ENCODE peak calls at places on chromosomes 7 and 10, in four cellular contexts. L, T, W and V are unnamed samples.

GRCh38 chr7:96250776-96251361 is 71.0 kb downstream of the SLC25A13 start:
- DNase-seq in L (no peak), T (no peak), W (no peak), V (no peak)

GRCh38 chr10:62258926-62259325 is 9.7 kb downstream of the RTKN2 start:
- DNase-seq in L (peak; percentile 59), T (no peak), W (no peak), V (no peak)

GRCh38 chr7:51471199-51472016 is 154.8 kb upstream of the COBL start:
- DNase-seq in L (no peak), T (no peak), W (peak; percentile 35), V (no peak)

GRCh38 chr7:141649865-141650499 is 52.0 kb downstream of the DENND11 start:
- DNase-seq in L (peak; percentile 83), T (peak; percentile 77), W (peak; percentile 62), V (peak; percentile 93)

GRCh38 chr7:34121366-34121765 is 216.0 kb downstream of the BMPER start:
- DNase-seq in L (no peak), T (no peak), W (no peak), V (no peak)

GRCh38 chr7:144452064-144452463 is 48.6 kb upstream of the NOBOX start:
- DNase-seq in L (no peak), T (no peak), W (no peak), V (no peak)

GRCh38 chr7:17521437-17521836 is 223.0 kb downstream of the AHR start:
- DNase-seq in L (peak; percentile 60), T (peak; percentile 76), W (no peak), V (peak; percentile 34)

GRCh38 chr10:102721954-102722353 is 7.5 kb downstream of the SFXN2 start:
- DNase-seq in L (no peak), T (no peak), W (no peak), V (no peak)

GRCh38 chr10:63281967-63282366 is 148.8 kb downstream of the NRBF2 start:
- DNase-seq in L (no peak), T (no peak), W (no peak), V (no peak)

GRCh38 chr10:45063605-45064231 is 63.0 kb downstream of the ZNF22 start:
- DNase-seq in L (no peak), T (no peak), W (no peak), V (no peak)

GRCh38 chr7:157488966-157489365 is 152.2 kb downstream of the DNAJB6 start:
- DNase-seq in L (no peak), T (no peak), W (no peak), V (peak; percentile 26)

GRCh38 chr7:229184-229964 is 37.0 kb downstream of the FAM20C start:
- DNase-seq in L (no peak), T (peak; percentile 98), W (no peak), V (peak; percentile 98)

GRCh38 chr7:19491821-19492452 is 216.9 kb downstream of the POLR1F start:
- DNase-seq in L (peak; percentile 66), T (peak; percentile 10), W (no peak), V (peak; percentile 39)

GRCh38 chr10:499991-500390 is 189.5 kb downstream of the DIP2C start:
- DNase-seq in L (no peak), T (no peak), W (no peak), V (no peak)

GRCh38 chr10:91617073-91617580 is 15.7 kb downstream of the PPP1R3C start:
- DNase-seq in L (peak; percentile 83), T (peak; percentile 93), W (no peak), V (no peak)

GRCh38 chr7:32318300-32319018 is 171.7 kb downstream of the LSM5 start:
- DNase-seq in L (no peak), T (no peak), W (no peak), V (no peak)

GRCh38 chr10:28217848-28218247 is 85.0 kb downstream of the MPP7 start:
- DNase-seq in L (peak; percentile 79), T (peak; percentile 97), W (no peak), V (no peak)

GRCh38 chr10:102069066-102069465 is 3.9 kb downstream of the HPS6 start:
- DNase-seq in L (no peak), T (no peak), W (no peak), V (no peak)

GRCh38 chr10:33506838-33507661 is 172.6 kb upstream of the NRP1 start:
- DNase-seq in L (no peak), T (peak; percentile 57), W (no peak), V (no peak)

GRCh38 chr10:98446121-98446655 is 547 bp downstream of the HPS1 start:
- DNase-seq in L (no peak), T (peak; percentile 20), W (peak; percentile 30), V (peak; percentile 94)

GRCh38 chr10:103238506-103239252 is 7.0 kb upstream of the RPEL1 start:
- DNase-seq in L (peak; percentile 94), T (peak; percentile 34), W (no peak), V (peak; percentile 88)

GRCh38 chr10:129761166-129761565 is 202.9 kb downstream of the EBF3 start:
- DNase-seq in L (no peak), T (no peak), W (no peak), V (peak; percentile 23)

GRCh38 chr10:90968448-90969086 is 47.7 kb upstream of the ANKRD1 start:
- DNase-seq in L (peak; percentile 82), T (peak; percentile 97), W (no peak), V (peak; percentile 82)

GRCh38 chr7:21076054-21076453 is 289.4 kb upstream of the SP8 start:
- DNase-seq in L (no peak), T (no peak), W (no peak), V (no peak)

GRCh38 chr10:60048146-60048545 is 141.8 kb upstream of the CCDC6 start:
- DNase-seq in L (peak; percentile 87), T (peak; percentile 42), W (peak; percentile 47), V (peak; percentile 31)

GRCh38 chr7:99359465-99360154 is 14.9 kb upstream of the ARPC1B start:
- DNase-seq in L (no peak), T (no peak), W (no peak), V (no peak)

GRCh38 chr7:157678503-157678902 is 341.7 kb downstream of the DNAJB6 start:
- DNase-seq in L (no peak), T (no peak), W (no peak), V (no peak)

GRCh38 chr10:114577133-114577532 is 80.9 kb downstream of the ABLIM1 start:
- DNase-seq in L (peak; percentile 49), T (peak; percentile 85), W (no peak), V (peak; percentile 26)

GRCh38 chr7:139121-139520 is 53.2 kb upstream of the FAM20C start:
- DNase-seq in L (no peak), T (no peak), W (no peak), V (peak; percentile 64)

GRCh38 chr10:77724820-77725219 is 87.2 kb upstream of the KCNMA1 start:
- DNase-seq in L (no peak), T (no peak), W (no peak), V (no peak)

GRCh38 chr10:84944187-84944586 is 615.8 kb downstream of the CCSER2 start:
- DNase-seq in L (no peak), T (no peak), W (no peak), V (no peak)

GRCh38 chr7:87628780-87629569 is 777 bp downstream of the RUNDC3B start:
- DNase-seq in L (no peak), T (no peak), W (no peak), V (peak; percentile 29)

GRCh38 chr7:2170576-2171521 is 61.9 kb downstream of the MAD1L1 start:
- DNase-seq in L (no peak), T (no peak), W (no peak), V (peak; percentile 55)

GRCh38 chr7:48875300-48875916 is 48.9 kb upstream of the CDC14C start:
- DNase-seq in L (peak; percentile 72), T (peak; percentile 6), W (peak; percentile 39), V (no peak)

GRCh38 chr10:54853883-54854282 is 52.9 kb upstream of the PCDH15 start:
- DNase-seq in L (no peak), T (no peak), W (no peak), V (no peak)

GRCh38 chr7:1842321-1843221 is 172.5 kb downstream of the ELFN1 start:
- DNase-seq in L (no peak), T (no peak), W (no peak), V (peak; percentile 73)

DNA sequence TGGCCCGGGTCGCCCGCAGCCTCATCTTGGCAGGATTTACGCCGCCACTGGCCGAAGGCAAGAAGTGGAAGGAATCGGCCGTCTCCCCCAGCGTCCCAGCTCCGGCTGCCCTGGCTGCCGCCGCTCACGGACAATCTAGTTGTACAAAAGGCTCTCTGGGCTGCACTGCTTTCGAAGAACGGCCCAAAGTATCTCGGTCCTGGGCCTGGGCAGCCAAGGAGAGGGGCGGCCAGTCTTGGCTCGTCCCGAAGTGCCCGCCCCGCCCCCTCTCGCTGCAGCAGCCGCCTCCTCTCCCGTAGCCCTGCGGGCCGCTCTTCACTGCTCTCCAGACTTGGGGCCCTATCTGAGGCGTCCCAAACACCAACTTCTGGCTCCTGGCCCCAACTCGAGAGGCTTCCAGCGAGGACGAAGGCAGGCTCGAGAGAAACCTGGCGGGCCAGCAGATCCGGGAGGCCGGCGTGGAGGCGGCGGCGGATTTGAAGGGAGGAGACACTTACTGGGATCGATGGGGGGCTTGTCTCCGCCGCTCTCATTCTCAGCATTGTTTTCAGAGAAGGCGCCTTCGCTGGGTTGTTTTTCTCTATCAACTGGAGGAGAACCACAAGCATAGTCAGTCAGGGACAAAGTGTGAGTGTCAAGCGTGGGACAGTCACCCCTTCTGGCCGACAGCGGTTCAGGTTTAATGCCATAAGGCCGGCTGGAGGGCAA is 802 bp downstream of the HOXA9 start:
- DNase-seq in L (peak; percentile 39), T (no peak), W (no peak), V (peak; percentile 92)
- H3K4me3 ChIP-seq in L (peak overlapping the region; percentile 84), T (no peak overlapping the region), W (no peak overlapping the region), V (peak overlapping the region; percentile 75)

GRCh38 chr7:23287612-23288011 is 11.5 kb upstream of the MALSU1 start:
- DNase-seq in L (no peak), T (no peak), W (no peak), V (no peak)
- H2AFZ ChIP-seq in L (no peak overlapping the region), T (no peak overlapping the region), W (peak overlapping the region; percentile 10), V (no peak overlapping the region)

DNA sequence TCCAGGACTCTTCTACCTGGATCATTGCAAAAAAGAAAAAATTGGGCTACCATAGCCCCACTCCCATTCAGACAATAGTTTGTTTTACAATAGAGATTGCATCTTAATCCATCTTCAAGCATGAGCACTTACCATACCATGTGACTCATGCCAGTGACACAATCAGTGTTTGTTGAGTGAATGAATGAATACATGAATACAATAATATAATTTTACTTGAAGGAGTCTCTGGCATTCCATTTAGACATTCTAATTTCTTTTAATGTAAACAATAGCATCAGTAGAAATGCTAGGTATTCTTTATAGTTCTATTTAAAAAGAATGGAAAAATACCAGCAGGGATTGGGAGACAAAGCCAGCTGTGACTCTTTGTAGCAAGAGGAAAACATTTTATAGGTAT is 141.6 kb upstream of the AKR1E2 start:
- DNase-seq in L (peak; percentile 77), T (peak; percentile 59), W (no peak), V (no peak)
- H3K4me1 ChIP-seq in L (peaks cover 49% of the 10 kb centered on the region), T (peaks cover 24% of the 10 kb centered on the region), W (peaks cover 2% of the 10 kb centered on the region), V (peaks cover 19% of the 10 kb centered on the region)

GRCh38 chr10:12797471-12798262 is 203.8 kb downstream of the CCDC3 start:
- DNase-seq in L (no peak), T (peak; percentile 24), W (no peak), V (no peak)

GRCh38 chr10:12801214-12802087 is 200.1 kb downstream of the CCDC3 start:
- DNase-seq in L (peak; percentile 64), T (no peak), W (no peak), V (no peak)

GRCh38 chr10:12799144-12799543 is 202.4 kb downstream of the CCDC3 start:
- DNase-seq in L (no peak), T (no peak), W (no peak), V (no peak)

GRCh38 chr10:12800302-12800701 is 201.2 kb downstream of the CCDC3 start:
- DNase-seq in L (peak; percentile 3), T (no peak), W (no peak), V (no peak)

DNA sequence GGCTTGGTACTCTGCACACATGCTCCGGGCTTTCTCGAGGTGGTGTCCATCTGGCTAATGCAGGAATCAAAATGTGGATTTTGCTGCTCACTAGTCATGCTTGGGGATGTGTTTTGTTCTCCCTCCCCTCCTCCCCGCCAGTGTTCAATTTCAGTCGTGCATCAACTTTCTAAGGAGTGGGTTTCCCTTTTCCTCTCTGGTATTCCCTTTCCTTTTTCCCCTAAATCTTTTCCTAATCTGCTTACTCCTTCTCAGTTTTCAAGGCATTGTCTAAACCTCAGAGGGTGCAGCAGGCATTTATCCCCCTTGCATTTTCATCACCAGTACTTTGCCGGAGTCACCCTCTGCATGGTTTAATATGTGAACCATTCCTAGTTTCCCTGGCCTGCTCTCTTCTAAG is 201.8 kb downstream of the CCDC3 start:
- DNase-seq in L (no peak), T (no peak), W (no peak), V (no peak)
- H3K4me3 ChIP-seq in L (no peak overlapping the region), T (no peak overlapping the region), W (no peak overlapping the region), V (no peak overlapping the region)